ENCODE peak calls at places on chromosome 5, in eight cellular contexts. E is transverse colon, F is esophagus squamous epithelium, A is HCT116, X is A549, L is K562, V is HepG2, P is GM12892. W is an unnamed sample.

GRCh38 chr5:90994796-90995195 is 388.3 kb downstream of the ARRDC3 start:
- DNase-seq in E (no peak), L (no peak), V (no peak), F (no peak), P (no peak), X (no peak), A (no peak), W (no peak)

GRCh38 chr5:138038826-138039225 is 5.9 kb upstream of the FAM13B start:
- DNase-seq in X (no peak), F (no peak), E (no peak), A (no peak), V (no peak), P (no peak), L (no peak), W (no peak)

GRCh38 chr5:39219433-39219832 is at the start of gene FYB1:
- DNase-seq in X (no peak), A (no peak), V (no peak), L (no peak), E (no peak), F (no peak), P (no peak), W (no peak)

GRCh38 chr5:71887680-71888079 is 168.6 kb downstream of the CARTPT start:
- DNase-seq in V (peak), P (peak), F (no peak), E (no peak), L (peak), X (peak), A (peak), W (peak)

GRCh38 chr5:98839469-98840383 is 66.3 kb downstream of the RGMB start:
- DNase-seq in L (peak), V (peak), A (no peak), P (no peak), X (no peak), E (no peak), F (no peak), W (no peak)

GRCh38 chr5:118553662-118554061 is 434.7 kb downstream of the DTWD2 start:
- DNase-seq in V (no peak), P (no peak), X (no peak), E (no peak), A (no peak), L (no peak), F (no peak), W (no peak)

GRCh38 chr5:107948377-107948776 is 277.6 kb upstream of the EFNA5 start:
- DNase-seq in F (no peak), V (no peak), P (no peak), L (no peak), E (no peak), X (no peak), A (no peak), W (no peak)

GRCh38 chr5:77847129-77847460 is 71.0 kb upstream of the TBCA start:
- DNase-seq in X (no peak), F (no peak), A (no peak), E (no peak), V (no peak), P (no peak), L (no peak), W (no peak)

GRCh38 chr5:150209020-150209635 is 19.3 kb downstream of the SLC6A7 start:
- DNase-seq in V (no peak), L (no peak), E (peak), P (no peak), A (no peak), F (no peak), X (no peak), W (peak)

GRCh38 chr5:53479045-53479655 is 1.3 kb upstream of the FST start:
- DNase-seq in F (no peak), P (no peak), L (no peak), V (peak), A (no peak), E (no peak), X (no peak), W (no peak)

GRCh38 chr5:97839338-97840081 is 656.5 kb upstream of the RIOK2 start:
- DNase-seq in L (no peak), P (no peak), A (no peak), E (no peak), F (no peak), X (no peak), V (no peak), W (no peak)

GRCh38 chr5:6755941-6756340 is 42.7 kb downstream of the TENT4A start:
- DNase-seq in P (no peak), X (no peak), F (no peak), E (no peak), V (no peak), L (no peak), A (no peak), W (no peak)

GRCh38 chr5:100682625-100683024 is 147.5 kb downstream of the FAM174A start:
- DNase-seq in A (no peak), F (no peak), L (no peak), P (no peak), V (no peak), E (no peak), X (no peak), W (no peak)

GRCh38 chr5:142324377-142324870 is 397 bp downstream of the SPRY4 start:
- DNase-seq in X (peak), F (no peak), E (no peak), P (no peak), L (no peak), A (no peak), V (no peak), W (no peak)

GRCh38 chr5:74974451-74975089 is 77.8 kb downstream of the GCNT4 start:
- DNase-seq in X (no peak), V (no peak), F (no peak), A (no peak), E (no peak), L (no peak), P (no peak), W (no peak)

GRCh38 chr5:107361945-107362344 is 308.8 kb downstream of the EFNA5 start:
- DNase-seq in F (no peak), A (no peak), V (no peak), L (no peak), X (no peak), P (no peak), E (no peak), W (no peak)

GRCh38 chr5:120507826-120508463 is 43.8 kb downstream of the PRR16 start:
- DNase-seq in F (no peak), X (no peak), A (no peak), P (no peak), V (no peak), L (no peak), E (no peak), W (no peak)

GRCh38 chr5:113242481-113243348 is 192.1 kb downstream of the TSSK1B start:
- DNase-seq in X (no peak), F (no peak), V (no peak), P (no peak), L (no peak), A (no peak), E (no peak), W (no peak)

GRCh38 chr5:58276431-58276830 is 183.5 kb downstream of the PLK2 start:
- DNase-seq in X (no peak), F (no peak), L (no peak), P (no peak), A (no peak), E (no peak), V (no peak), W (no peak)

GRCh38 chr5:172832383-172833315 is 1.4 kb upstream of the ERGIC1 start:
- DNase-seq in P (no peak), E (no peak), V (no peak), A (no peak), F (no peak), X (no peak), L (peak), W (no peak)

GRCh38 chr5:172833372-172833690 is 720 bp upstream of the ERGIC1 start:
- DNase-seq in E (no peak), A (no peak), V (no peak), F (no peak), P (no peak), L (no peak), X (no peak), W (no peak)

GRCh38 chr5:172830275-172830799 is 3.7 kb upstream of the ERGIC1 start:
- DNase-seq in F (no peak), L (no peak), P (no peak), E (no peak), V (no peak), X (no peak), A (no peak), W (no peak)

GRCh38 chr5:172828911-172829431 is 5.1 kb upstream of the ERGIC1 start:
- DNase-seq in V (no peak), P (no peak), L (no peak), F (no peak), X (no peak), A (no peak), E (no peak), W (no peak)

GRCh38 chr5:172830876-172831662 is 3.0 kb upstream of the ERGIC1 start:
- DNase-seq in P (no peak), A (no peak), F (no peak), V (no peak), L (no peak), X (no peak), E (no peak), W (no peak)
- TF ChIP-seq POLR2A in P (no peak), A (no peak), F (no peak), V (no peak), L (no peak), X (no peak), E (no peak), W (no peak)

DNA sequence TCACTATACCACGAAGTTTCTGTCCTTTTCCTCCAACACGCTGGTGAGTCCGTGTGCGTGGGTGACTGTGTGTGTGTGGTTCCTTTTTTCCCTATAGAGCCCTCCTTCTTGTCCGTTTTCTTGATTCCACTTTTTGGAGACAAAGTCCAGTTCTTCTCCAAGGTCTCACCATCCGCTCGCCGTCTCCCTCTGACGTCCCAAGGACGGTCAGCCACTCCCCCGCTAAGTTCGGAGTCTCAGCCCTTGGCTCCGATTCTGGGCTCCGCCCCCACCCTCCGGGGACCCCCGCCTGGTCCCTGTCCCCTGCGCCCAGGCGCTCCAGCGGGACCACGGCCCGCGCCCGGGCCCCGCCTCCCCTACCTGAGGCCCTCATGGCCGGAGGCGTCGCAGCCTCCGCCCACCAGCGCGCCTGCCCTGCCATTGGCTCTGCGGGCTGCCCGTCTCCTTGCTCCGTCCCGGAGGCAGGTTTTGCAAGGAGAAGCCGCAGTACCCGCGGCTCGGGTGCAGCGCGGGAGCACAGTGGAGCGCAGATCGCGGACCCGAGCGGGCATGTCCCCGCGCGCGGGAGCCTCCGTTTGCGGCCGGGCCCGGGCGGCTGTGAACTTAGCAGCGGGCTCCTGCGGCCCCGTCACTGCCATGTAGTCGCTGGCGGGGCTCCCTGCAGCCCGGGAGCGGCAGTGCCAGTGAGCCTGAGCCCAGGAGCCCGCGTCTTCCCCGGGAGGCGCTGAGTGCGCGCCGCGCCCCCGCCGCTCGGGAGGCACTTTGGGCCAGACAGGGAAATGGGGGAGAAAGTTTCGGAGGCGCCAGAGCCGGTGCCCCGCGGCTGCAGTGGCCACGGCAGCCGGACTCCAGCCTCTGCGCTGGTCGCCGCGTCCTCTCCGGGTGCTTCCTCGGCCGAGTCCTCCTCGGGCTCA is at the start of gene MAST4:
- DNase-seq in V (peak), X (peak), L (peak), E (peak), A (peak), F (no peak), P (peak), W (no peak)
- TF ChIP-seq POLR2A in V (no peak), X (no peak), L (no peak), E (peak), A (no peak), F (no peak), P (no peak), W (no peak)

GRCh38 chr5:140673187-140673976 is at the start of gene DND1:
- DNase-seq in P (no peak), F (no peak), E (no peak), X (no peak), V (no peak), L (no peak), A (no peak), W (no peak)
- TF ChIP-seq POLR2A in P (peak), F (no peak), E (no peak), X (no peak), V (no peak), L (peak), A (no peak), W (no peak)

GRCh38 chr5:134227786-134228185 is 1.9 kb upstream of the PPP2CA start:
- DNase-seq in X (no peak), L (no peak), P (no peak), A (no peak), E (no peak), V (peak), F (no peak), W (no peak)

GRCh38 chr5:134224905-134225779 is 731 bp downstream of the PPP2CA start:
- DNase-seq in V (peak), L (peak), X (peak), F (no peak), P (peak), E (peak), A (no peak), W (peak)

GRCh38 chr5:134227259-134227658 is 1.4 kb upstream of the PPP2CA start:
- DNase-seq in V (peak), P (no peak), L (peak), F (no peak), X (no peak), A (no peak), E (peak), W (no peak)

GRCh38 chr5:134225780-134226440 is at the start of gene PPP2CA:
- DNase-seq in X (peak), V (peak), E (peak), P (peak), A (peak), F (peak), L (peak), W (peak)

GRCh38 chr5:134226441-134227192 is 744 bp upstream of the PPP2CA start:
- DNase-seq in L (no peak), A (no peak), V (peak), P (peak), X (no peak), E (peak), F (no peak), W (no peak)
- TF ChIP-seq POLR2A in L (peak), A (no peak), V (peak), P (no peak), X (peak), E (peak), F (no peak), W (peak)

DNA sequence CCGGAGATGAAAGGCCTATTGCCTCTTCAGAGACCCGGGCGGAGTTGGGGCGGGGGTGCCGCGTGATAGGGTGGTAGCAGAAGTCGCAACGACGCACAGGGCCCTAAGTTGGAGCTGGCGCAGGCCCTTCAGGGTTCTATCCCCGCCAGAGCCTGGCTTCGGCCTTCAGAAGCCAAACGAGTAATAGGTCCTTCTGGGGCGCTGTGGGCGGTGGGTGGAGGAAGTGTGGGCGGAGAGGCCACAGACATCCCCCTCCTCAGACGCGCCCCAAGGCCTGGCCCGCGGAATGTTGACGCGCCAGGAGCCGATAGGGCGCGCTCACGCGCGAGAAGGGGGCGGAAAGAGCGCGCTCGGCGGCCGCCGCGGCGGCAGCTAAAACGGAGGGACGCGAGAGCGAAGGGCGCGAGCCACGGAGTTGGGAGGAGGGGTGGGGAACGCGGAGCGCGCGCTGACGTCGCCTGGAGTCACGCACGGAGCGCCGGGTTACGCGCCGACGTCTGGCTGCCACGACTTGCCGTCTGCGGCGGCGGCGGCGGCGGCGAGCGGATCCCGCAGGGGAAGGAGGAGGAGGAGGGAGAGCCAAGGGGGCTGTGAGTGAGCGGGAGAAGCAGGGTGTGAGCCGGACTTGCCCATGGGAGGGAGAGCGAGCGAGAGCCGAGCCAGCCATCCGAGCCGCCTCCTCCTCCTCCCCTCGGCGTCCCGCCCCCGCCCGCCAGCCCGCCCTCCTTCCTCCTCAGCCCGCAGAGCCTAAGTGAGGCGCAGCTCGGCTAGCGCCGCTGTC is 6.4 kb upstream of the PURA start:
- DNase-seq in L (peak), X (peak), A (peak), V (peak), F (peak), P (peak), E (peak), W (peak)
- TF ChIP-seq POLR2A in L (peak), X (peak), A (peak), V (no peak), F (no peak), P (peak), E (peak), W (peak)

GRCh38 chr5:40828021-40828631 is 6.9 kb downstream of the RPL37 start:
- DNase-seq in A (no peak), V (no peak), P (no peak), F (no peak), E (no peak), X (no peak), L (no peak), W (no peak)
- TF ChIP-seq POLR2A in A (no peak), V (no peak), P (no peak), F (no peak), E (no peak), X (no peak), L (peak), W (no peak)